ENCODE peak calls at places on chromosomes 3 and 15, in seven cellular contexts. V, X, Q, S, B, A and J are unnamed samples.

GRCh38 chr15:91995146-91995545 is 141.6 kb downstream of the SLCO3A1 start:
- DNase-seq in X (no peak), B (no peak), A (no peak), V (no peak), S (no peak), Q (no peak), J (no peak)

GRCh38 chr3:42495393-42495792 is 7.0 kb upstream of the VIPR1 start:
- DNase-seq in Q (no peak), V (no peak), S (no peak), X (no peak), B (no peak), A (no peak), J (no peak)

GRCh38 chr3:45547764-45548683 is 46.5 kb upstream of the LIMD1 start:
- DNase-seq in V (no peak), Q (peak), X (no peak), A (no peak), S (peak), B (no peak), J (no peak)

GRCh38 chr3:189157232-189158007 is 14.4 kb upstream of the TPRG1 start:
- DNase-seq in S (no peak), X (no peak), A (no peak), Q (no peak), B (no peak), V (no peak), J (no peak)

GRCh38 chr3:160133757-160134156 is 91.5 kb upstream of the C3orf80 start:
- DNase-seq in X (no peak), V (no peak), A (no peak), S (peak), Q (no peak), B (peak), J (no peak)

GRCh38 chr3:161500057-161500836 is 3.6 kb downstream of the OTOL1 start:
- DNase-seq in A (no peak), X (peak), V (no peak), Q (no peak), S (no peak), B (no peak), J (no peak)

GRCh38 chr3:111952866-111953450 is 25.9 kb upstream of the ABHD10 start:
- DNase-seq in Q (no peak), B (no peak), X (no peak), A (no peak), V (no peak), S (no peak), J (no peak)

GRCh38 chr15:58241872-58242271 is 103.7 kb downstream of the AQP9 start:
- DNase-seq in A (no peak), B (no peak), X (no peak), V (no peak), S (no peak), Q (no peak), J (no peak)

GRCh38 chr15:100918690-100919480 is at the start of gene LRRK1:
- DNase-seq in B (peak), A (peak), X (peak), S (peak), V (peak), Q (peak), J (peak)

GRCh38 chr3:71064976-71065763 is 518.4 kb downstream of the FOXP1 start:
- DNase-seq in A (peak), Q (peak), V (peak), S (no peak), B (peak), X (peak), J (peak)

GRCh38 chr15:79230766-79231165 is 51.8 kb upstream of the ANKRD34C start:
- DNase-seq in A (no peak), X (no peak), B (no peak), Q (no peak), S (no peak), V (no peak), J (no peak)

GRCh38 chr3:12904951-12905315 is 63.6 kb upstream of the RPL32 start:
- DNase-seq in A (no peak), X (no peak), S (no peak), Q (no peak), V (no peak), B (no peak), J (no peak)

GRCh38 chr3:107578091-107578490 is 55.3 kb downstream of the BBX start:
- DNase-seq in B (no peak), A (no peak), Q (no peak), X (no peak), S (no peak), V (no peak), J (no peak)

GRCh38 chr3:42501321-42501680 is 1.1 kb upstream of the VIPR1 start:
- DNase-seq in V (no peak), S (no peak), Q (no peak), A (no peak), B (no peak), X (no peak), J (no peak)

GRCh38 chr3:134965849-134966248 is 170.8 kb downstream of the EPHB1 start:
- DNase-seq in X (no peak), B (no peak), S (no peak), A (no peak), Q (no peak), V (no peak), J (no peak)

GRCh38 chr3:185654758-185655145 is 68.7 kb downstream of the SENP2 start:
- DNase-seq in B (no peak), S (no peak), Q (no peak), A (no peak), X (no peak), V (no peak), J (no peak)

GRCh38 chr15:49085696-49086459 is 39.6 kb upstream of the SECISBP2L start:
- DNase-seq in X (no peak), A (no peak), B (no peak), V (peak), Q (peak), S (no peak), J (no peak)

GRCh38 chr3:111947179-111947727 is 31.6 kb upstream of the ABHD10 start:
- DNase-seq in V (peak), X (no peak), B (no peak), A (no peak), S (peak), Q (peak), J (no peak)

GRCh38 chr15:40452296-40453090 is 11.7 kb downstream of the BAHD1 start:
- DNase-seq in X (peak), S (no peak), B (no peak), A (no peak), Q (no peak), V (no peak), J (peak)

GRCh38 chr15:41936155-41936554 is 36.2 kb downstream of the EHD4 start:
- DNase-seq in X (no peak), V (no peak), A (no peak), S (no peak), B (no peak), Q (no peak), J (no peak)

GRCh38 chr15:41932939-41933725 is 39.2 kb downstream of the EHD4 start:
- DNase-seq in A (no peak), B (no peak), X (no peak), Q (no peak), V (no peak), S (no peak), J (no peak)

GRCh38 chr15:41933771-41934170 is 38.6 kb downstream of the EHD4 start:
- DNase-seq in A (no peak), B (no peak), S (no peak), Q (no peak), X (no peak), V (peak), J (no peak)

GRCh38 chr15:41935566-41936020 is 36.8 kb downstream of the EHD4 start:
- DNase-seq in Q (no peak), S (no peak), X (peak), A (peak), B (no peak), V (no peak), J (no peak)

GRCh38 chr15:41934843-41935242 is 37.5 kb downstream of the EHD4 start:
- DNase-seq in V (no peak), B (peak), S (no peak), X (peak), Q (no peak), A (no peak), J (peak)
- H3K4me2 ChIP-seq in V (no peak), B (no peak), S (peak), X (peak), Q (no peak), A (peak), J (peak)

GRCh38 chr3:4350789-4351163 is 47.6 kb downstream of the SETMAR start:
- DNase-seq in X (peak), A (peak), V (peak), Q (peak), S (peak), B (peak), J (peak)

GRCh38 chr3:4351872-4352271 is 48.7 kb downstream of the SETMAR start:
- DNase-seq in Q (no peak), S (peak), A (no peak), B (no peak), V (no peak), X (peak), J (no peak)

GRCh38 chr3:4355401-4356224 is 52.4 kb downstream of the SETMAR start:
- DNase-seq in V (no peak), A (no peak), X (no peak), Q (peak), B (no peak), S (no peak), J (no peak)

GRCh38 chr3:4356225-4356540 is 53.0 kb downstream of the SETMAR start:
- DNase-seq in X (no peak), A (no peak), V (no peak), Q (no peak), B (no peak), S (no peak), J (no peak)

GRCh38 chr3:4351164-4351855 is 48.1 kb downstream of the SETMAR start:
- DNase-seq in S (peak), A (peak), B (peak), Q (peak), X (peak), V (peak), J (no peak)
- H2AFZ ChIP-seq in S (peak), A (peak), B (peak), Q (no peak), X (no peak), V (no peak), J (no peak)

GRCh38 chr15:70109982-70110381 is 12.3 kb upstream of the TLE3 start:
- DNase-seq in X (no peak), A (no peak), B (no peak), S (no peak), V (no peak), Q (no peak), J (no peak)
- H3K4me3 ChIP-seq in X (no peak), A (no peak), B (no peak), S (no peak), V (no peak), Q (no peak), J (no peak)

GRCh38 chr3:195165264-195165608 is 105.7 kb downstream of the XXYLT1 start:
- DNase-seq in A (no peak), X (no peak), B (no peak), S (no peak), Q (no peak), V (no peak), J (no peak)
- H3K4me2 ChIP-seq in A (no peak), X (no peak), B (peak), S (no peak), Q (no peak), V (no peak), J (no peak)

GRCh38 chr3:191238321-191238817 is 39.3 kb downstream of the OSTN start:
- DNase-seq in V (peak), X (no peak), S (peak), B (no peak), Q (peak), A (no peak), J (no peak)

GRCh38 chr3:191236635-191237034 is 37.6 kb downstream of the OSTN start:
- DNase-seq in B (no peak), V (peak), A (no peak), X (no peak), Q (peak), S (peak), J (no peak)

GRCh38 chr3:191240432-191240831 is 41.4 kb downstream of the OSTN start:
- DNase-seq in V (no peak), A (no peak), S (no peak), Q (no peak), X (no peak), B (no peak), J (no peak)

GRCh38 chr3:191237045-191237882 is 38.2 kb downstream of the OSTN start:
- DNase-seq in B (no peak), V (no peak), S (no peak), X (no peak), Q (no peak), A (no peak), J (no peak)

DNA sequence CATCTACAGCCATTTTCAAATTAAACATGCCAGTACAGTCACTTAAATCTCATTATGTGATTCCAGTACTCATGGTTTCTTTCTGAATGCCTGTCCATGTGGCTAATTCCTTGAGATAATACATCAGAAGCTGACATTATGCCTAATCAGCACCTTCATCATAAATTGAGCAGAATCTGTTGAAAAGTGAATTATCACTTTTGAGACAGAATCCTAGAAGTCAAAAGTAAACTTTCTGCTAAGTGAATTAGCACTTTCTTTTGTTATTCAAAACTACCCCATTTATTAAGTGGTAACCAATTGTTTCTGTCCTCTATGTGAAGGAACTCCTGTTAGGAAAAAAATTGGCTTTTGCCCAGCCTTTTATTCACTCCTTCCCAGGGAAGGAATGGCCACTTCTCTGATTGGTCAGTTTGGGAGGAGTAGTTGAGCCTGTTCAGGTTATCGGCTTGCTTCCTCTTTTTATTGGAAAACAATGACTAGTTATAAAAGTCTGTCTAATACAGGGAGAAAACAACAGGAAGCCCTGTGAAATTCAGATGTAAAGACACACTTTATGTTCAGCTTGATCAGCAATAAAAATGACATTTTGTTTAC is 40.5 kb downstream of the OSTN start:
- DNase-seq in B (peak), V (no peak), X (no peak), A (no peak), S (no peak), Q (no peak), J (no peak)
- H2AFZ ChIP-seq in B (no peak), V (no peak), X (no peak), A (no peak), S (no peak), Q (no peak), J (peak)